ENCODE peak calls at places on chromosomes 11 and 22, in six cellular contexts. F is body of pancreas, D is osteocyte, N is endothelial cell, A is left ventricle myocardium inferior, L is HCT116. S is an unnamed sample.

GRCh38 chr11:106603971-106604370 is 414.3 kb downstream of the GUCY1A2 start:
- DNase-seq in L (no peak), D (no peak), N (no peak), F (no peak), A (no peak), S (no peak)

GRCh38 chr11:115462004-115462541 is 42.1 kb downstream of the CADM1 start:
- DNase-seq in A (peak), D (no peak), F (peak), L (no peak), N (no peak), S (no peak)

GRCh38 chr22:19772673-19773469 is 12.3 kb downstream of the TBX1 start:
- DNase-seq in D (no peak), F (no peak), N (peak), L (no peak), A (no peak), S (no peak)

GRCh38 chr11:75667831-75668507 is 869 bp downstream of the MAP6 start:
- DNase-seq in F (peak), L (no peak), D (peak), A (peak), N (peak), S (peak)

GRCh38 chr11:13837286-13837685 is 125.2 kb upstream of the SPON1 start:
- DNase-seq in A (no peak), F (no peak), N (no peak), L (peak), D (no peak), S (no peak)

GRCh38 chr22:21025266-21025665 is 7.1 kb downstream of the SLC7A4 start:
- DNase-seq in A (no peak), D (no peak), F (no peak), L (no peak), N (no peak), S (no peak)

GRCh38 chr11:71117311-71117710 is 135.1 kb downstream of the SHANK2 start:
- DNase-seq in N (no peak), F (no peak), D (no peak), A (no peak), L (no peak), S (no peak)

GRCh38 chr11:111490496-111490895 is 21.7 kb downstream of the BTG4 start:
- DNase-seq in A (no peak), L (no peak), N (no peak), F (no peak), D (no peak), S (no peak)

GRCh38 chr22:40420341-40421081 is 50.1 kb downstream of the SGSM3 start:
- DNase-seq in D (no peak), N (no peak), L (no peak), F (no peak), A (peak), S (no peak)

GRCh38 chr11:61495801-61496601 is 12.5 kb upstream of the LRRC10B start:
- DNase-seq in L (no peak), A (no peak), D (no peak), N (no peak), F (no peak), S (no peak)

GRCh38 chr22:43142881-43143562 is at the start of gene MCAT:
- DNase-seq in F (peak), A (peak), L (no peak), D (peak), N (peak), S (peak)

GRCh38 chr11:134207538-134208239 is 16.1 kb downstream of the NCAPD3 start:
- DNase-seq in D (no peak), N (peak), L (no peak), A (peak), F (peak), S (peak)

GRCh38 chr11:114441921-114442320 is 2.7 kb downstream of the REXO2 start:
- DNase-seq in L (no peak), A (no peak), N (no peak), F (no peak), D (no peak), S (no peak)

GRCh38 chr11:46413755-46414465 is 22.3 kb upstream of the CHRM4 start:
- DNase-seq in D (no peak), N (no peak), F (no peak), A (no peak), L (no peak), S (no peak)

GRCh38 chr22:48889209-48889830 is 938.4 kb downstream of the BRD1 start:
- DNase-seq in A (peak), D (peak), L (no peak), N (no peak), F (no peak), S (no peak)

GRCh38 chr11:94776351-94777321 is 8.5 kb downstream of the AMOTL1 start:
- DNase-seq in F (peak), N (no peak), L (no peak), D (no peak), A (no peak), S (no peak)

GRCh38 chr11:118657238-118657637 is 22.2 kb downstream of the TREH start:
- DNase-seq in A (no peak), L (no peak), N (no peak), F (no peak), D (no peak), S (no peak)

GRCh38 chr22:20530368-20531153 is 23.2 kb downstream of the MED15 start:
- DNase-seq in A (no peak), N (no peak), L (peak), F (no peak), D (no peak), S (no peak)

GRCh38 chr11:13415201-13415600 is 47.8 kb downstream of the BTBD10 start:
- DNase-seq in A (no peak), N (no peak), L (no peak), F (no peak), D (no peak), S (no peak)

GRCh38 chr11:48029686-48030279 is 49.4 kb downstream of the PTPRJ start:
- DNase-seq in N (no peak), L (no peak), A (no peak), D (no peak), F (no peak), S (no peak)

GRCh38 chr22:43833286-43834240 is 21.5 kb upstream of the EFCAB6 start:
- DNase-seq in L (no peak), N (no peak), F (no peak), D (no peak), A (peak), S (no peak)

GRCh38 chr22:17891427-17892167 is 117.3 kb upstream of the BID start:
- DNase-seq in D (no peak), N (peak), L (no peak), F (no peak), A (peak), S (no peak)

GRCh38 chr11:133824593-133824992 is 20.7 kb downstream of the SPATA19 start:
- DNase-seq in D (peak), L (no peak), N (no peak), F (no peak), A (no peak), S (no peak)

GRCh38 chr11:34855754-34856095 is 60.5 kb downstream of the APIP start:
- DNase-seq in F (no peak), D (no peak), A (no peak), N (no peak), L (no peak), S (no peak)
- TF ChIP-seq CTCF in F (no peak), D (no peak), A (no peak), N (no peak), L (no peak), S (no peak)

GRCh38 chr11:2121227-2122130 is 17.7 kb downstream of the IGF2 start:
- DNase-seq in D (no peak), L (no peak), N (no peak), F (no peak), A (no peak), S (peak)
- TF ChIP-seq CTCF in D (no peak), L (no peak), N (no peak), F (no peak), A (no peak), S (no peak)

GRCh38 chr11:9206496-9206895 is 58.7 kb downstream of the DENND5A start:
- DNase-seq in A (no peak), F (no peak), N (no peak), D (no peak), L (no peak), S (no peak)

GRCh38 chr11:9201372-9202162 is 63.6 kb downstream of the DENND5A start:
- DNase-seq in F (no peak), D (no peak), A (no peak), N (no peak), L (no peak), S (no peak)

GRCh38 chr11:9200471-9200870 is 64.7 kb downstream of the DENND5A start:
- DNase-seq in N (no peak), D (no peak), A (no peak), L (no peak), F (no peak), S (no peak)

GRCh38 chr11:9205596-9205995 is 59.6 kb downstream of the DENND5A start:
- DNase-seq in N (no peak), D (no peak), L (no peak), F (no peak), A (no peak), S (no peak)

GRCh38 chr11:9203715-9204311 is 61.3 kb downstream of the DENND5A start:
- DNase-seq in N (no peak), A (no peak), L (no peak), F (no peak), D (no peak), S (no peak)
- TF ChIP-seq CTCF in N (no peak), A (peak), L (no peak), F (no peak), D (no peak), S (no peak)

GRCh38 chr22:24948356-24949202 is 2.1 kb upstream of the LHFPL7 start:
- DNase-seq in L (no peak), D (no peak), N (no peak), F (peak), A (no peak), S (no peak)
- TF ChIP-seq CTCF in L (no peak), D (no peak), N (no peak), F (peak), A (no peak), S (no peak)

DNA sequence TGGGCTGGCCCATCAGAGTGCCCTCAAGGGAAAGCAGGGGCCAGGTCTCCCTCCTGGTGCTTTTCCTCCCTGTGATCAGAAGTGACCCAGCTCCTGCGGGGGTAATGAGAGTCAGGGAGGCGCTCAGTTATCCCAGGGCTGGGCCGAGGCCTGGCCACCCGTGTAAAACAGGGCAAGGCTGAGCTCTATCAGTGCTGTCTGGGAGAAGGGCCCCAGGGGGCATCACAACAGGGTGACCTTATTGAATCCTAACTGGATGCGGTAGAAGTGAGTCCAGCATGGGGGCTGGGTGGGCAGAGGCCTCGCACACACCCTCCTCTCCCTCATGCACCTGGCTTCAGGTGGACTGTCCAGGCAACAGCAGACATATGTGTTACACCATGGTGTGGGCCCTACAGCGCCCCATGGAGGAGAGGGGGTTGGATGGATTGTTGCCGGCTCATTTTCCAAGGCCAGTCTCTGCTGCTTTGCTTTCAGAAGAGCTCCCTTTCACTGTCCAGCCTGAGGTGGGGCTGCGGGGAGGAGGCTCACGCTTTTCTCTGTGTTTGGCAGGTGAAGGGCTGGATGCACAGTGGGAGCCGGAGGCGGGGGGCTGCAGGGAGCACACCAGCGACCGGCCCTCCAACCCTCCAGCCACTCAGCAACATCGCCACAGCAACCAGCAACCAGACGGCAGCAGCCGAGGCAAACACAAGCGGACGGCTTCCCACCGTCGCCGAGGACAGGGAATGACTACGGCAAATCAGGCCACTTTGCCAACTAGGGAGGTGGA is 24.6 kb downstream of the GNAZ start:
- DNase-seq in F (no peak), D (no peak), A (no peak), L (no peak), N (no peak), S (no peak)
- TF ChIP-seq CTCF in F (no peak), D (no peak), A (no peak), L (no peak), N (no peak), S (no peak)

DNA sequence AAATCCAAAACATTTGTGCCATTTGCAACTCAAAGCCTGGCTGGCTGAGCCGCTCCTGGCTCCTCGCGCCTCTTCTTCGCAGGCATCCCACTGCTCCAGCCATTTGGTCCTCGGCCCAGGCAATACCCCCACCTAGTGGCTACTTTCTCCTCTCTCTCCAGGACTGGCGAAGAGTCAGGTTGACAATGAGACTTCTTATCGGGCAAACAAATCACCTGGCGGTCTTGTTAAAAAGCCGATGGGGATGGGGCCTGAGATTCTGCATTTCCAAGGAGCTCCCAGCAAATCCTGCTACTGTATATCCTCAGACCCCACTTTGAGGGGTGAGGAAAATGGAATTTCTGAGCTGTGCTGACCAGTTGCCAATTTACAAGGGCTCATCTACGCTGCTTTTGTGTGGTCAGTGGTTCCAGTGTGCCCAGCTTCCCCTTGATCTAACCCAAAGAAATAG is 89.0 kb downstream of the ISX start:
- DNase-seq in A (peak), L (peak), D (no peak), F (peak), N (peak), S (peak)
- TF ChIP-seq CTCF in A (peak), L (peak), D (peak), F (peak), N (peak), S (peak)

GRCh38 chr11:78150754-78151153 is 11.3 kb upstream of the ALG8 start:
- DNase-seq in A (no peak), D (no peak), N (no peak), F (no peak), L (no peak), S (no peak)
- TF ChIP-seq CTCF in A (no peak), D (no peak), N (no peak), F (no peak), L (no peak), S (no peak)

GRCh38 chr11:65477271-65478029 is 21.4 kb upstream of the MALAT1 start:
- DNase-seq in D (peak), F (peak), L (no peak), N (peak), A (peak), S (peak)
- TF ChIP-seq CTCF in D (no peak), F (no peak), L (no peak), N (no peak), A (no peak), S (no peak)

GRCh38 chr11:131246156-131246555 is 124.3 kb upstream of the NTM start:
- DNase-seq in F (no peak), L (no peak), N (no peak), D (no peak), A (no peak), S (no peak)

GRCh38 chr11:131242616-131243015 is 127.8 kb upstream of the NTM start:
- DNase-seq in L (no peak), F (no peak), D (no peak), A (no peak), N (no peak), S (no peak)

GRCh38 chr11:131248588-131248987 is 121.8 kb upstream of the NTM start:
- DNase-seq in N (no peak), D (no peak), L (no peak), A (no peak), F (no peak), S (no peak)

DNA sequence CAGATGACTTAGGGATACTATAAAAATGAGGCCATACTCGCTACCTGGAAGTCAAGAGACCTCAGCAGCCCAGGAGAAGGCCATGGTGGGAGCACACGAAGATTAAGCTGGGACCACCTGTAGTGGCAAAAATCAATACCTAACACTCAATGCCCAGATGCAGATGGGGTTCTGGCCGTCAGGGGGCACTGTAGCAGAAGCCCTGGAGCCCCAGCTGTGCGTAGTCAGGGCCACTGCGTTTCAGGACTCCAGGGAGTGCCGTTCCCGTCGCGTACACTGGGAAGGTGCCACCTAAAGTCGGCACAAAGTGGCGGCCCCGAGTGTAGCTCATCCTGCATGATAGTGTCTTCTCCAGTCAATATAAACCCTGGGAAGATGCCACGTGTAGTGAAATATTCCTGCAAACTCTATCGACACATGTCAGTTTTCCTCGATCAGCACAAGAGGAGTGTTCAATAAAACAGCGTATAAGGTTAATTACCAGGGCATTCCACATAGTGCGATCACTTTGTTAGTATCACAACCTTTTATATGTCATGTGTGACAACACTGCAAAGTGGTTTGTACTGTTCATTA is 123.7 kb upstream of the NTM start:
- DNase-seq in A (peak), N (peak), L (no peak), F (peak), D (no peak), S (peak)
- TF ChIP-seq CTCF in A (peak), N (peak), L (peak), F (peak), D (peak), S (peak)

S was measured in progenitor cell of endocrine pancreas.